ENCODE peak calls at places on chromosomes 1 and 21, in eight cellular contexts. One of them, this sample, is unnamed.

GRCh38 chr1:214022810-214023425 is 35.1 kb downstream of the PROX1 start:
- DNase-seq in B cell: no peak
- DNase-seq in cardiac muscle cell: no peak
- DNase-seq in mammary epithelial cell: peak; percentile 18
- DNase-seq in MM.1S: no peak
- DNase-seq in coronary artery: no peak
- DNase-seq in lower lobe of right lung: no peak
- DNase-seq in heart right ventricle: no peak
- DNase-seq in this sample: no peak

GRCh38 chr1:85611390-85611789 is 30.8 kb downstream of the CCN1 start:
- DNase-seq in mammary epithelial cell: peak; percentile 35
- DNase-seq in B cell: no peak
- DNase-seq in MM.1S: no peak
- DNase-seq in coronary artery: no peak
- DNase-seq in heart right ventricle: no peak
- DNase-seq in lower lobe of right lung: no peak
- DNase-seq in cardiac muscle cell: peak; percentile 85
- DNase-seq in this sample: no peak

GRCh38 chr1:66711420-66711819 is 40.8 kb upstream of the DYNLT5 start:
- DNase-seq in coronary artery: no peak
- DNase-seq in cardiac muscle cell: peak; percentile 30
- DNase-seq in lower lobe of right lung: no peak
- DNase-seq in heart right ventricle: no peak
- DNase-seq in B cell: no peak
- DNase-seq in mammary epithelial cell: no peak
- DNase-seq in MM.1S: no peak
- DNase-seq in this sample: no peak

GRCh38 chr1:8365661-8366362 is 47.9 kb downstream of the SLC45A1 start:
- DNase-seq in heart right ventricle: peak; percentile 13
- DNase-seq in mammary epithelial cell: no peak
- DNase-seq in B cell: no peak
- DNase-seq in lower lobe of right lung: no peak
- DNase-seq in MM.1S: no peak
- DNase-seq in coronary artery: no peak
- DNase-seq in cardiac muscle cell: no peak
- DNase-seq in this sample: no peak

GRCh38 chr1:44576456-44577150 is 97.7 kb downstream of the TMEM53 start:
- DNase-seq in cardiac muscle cell: peak; percentile 21
- DNase-seq in MM.1S: no peak
- DNase-seq in heart right ventricle: no peak
- DNase-seq in coronary artery: no peak
- DNase-seq in B cell: no peak
- DNase-seq in lower lobe of right lung: no peak
- DNase-seq in mammary epithelial cell: no peak
- DNase-seq in this sample: no peak

GRCh38 chr1:214933375-214933774 is 149.2 kb upstream of the KCNK2 start:
- DNase-seq in coronary artery: no peak
- DNase-seq in lower lobe of right lung: no peak
- DNase-seq in mammary epithelial cell: peak; percentile 20
- DNase-seq in MM.1S: no peak
- DNase-seq in B cell: no peak
- DNase-seq in heart right ventricle: no peak
- DNase-seq in cardiac muscle cell: no peak
- DNase-seq in this sample: no peak

GRCh38 chr1:231862611-231863010 is 236.0 kb downstream of the DISC1 start:
- DNase-seq in MM.1S: no peak
- DNase-seq in coronary artery: no peak
- DNase-seq in mammary epithelial cell: no peak
- DNase-seq in lower lobe of right lung: no peak
- DNase-seq in cardiac muscle cell: peak; percentile 19
- DNase-seq in B cell: no peak
- DNase-seq in heart right ventricle: no peak
- DNase-seq in this sample: no peak

GRCh38 chr1:39917825-39918224 is 16.1 kb upstream of the MYCL start:
- DNase-seq in coronary artery: no peak
- DNase-seq in lower lobe of right lung: no peak
- DNase-seq in mammary epithelial cell: no peak
- DNase-seq in cardiac muscle cell: no peak
- DNase-seq in heart right ventricle: no peak
- DNase-seq in MM.1S: no peak
- DNase-seq in B cell: no peak
- DNase-seq in this sample: no peak

GRCh38 chr1:167175901-167176300 is 44.8 kb upstream of the POU2F1 start:
- DNase-seq in lower lobe of right lung: no peak
- DNase-seq in B cell: no peak
- DNase-seq in mammary epithelial cell: peak; percentile 56
- DNase-seq in cardiac muscle cell: peak; percentile 10
- DNase-seq in MM.1S: no peak
- DNase-seq in coronary artery: no peak
- DNase-seq in heart right ventricle: no peak
- DNase-seq in this sample: no peak

GRCh38 chr1:167169642-167170041 is 51.0 kb upstream of the POU2F1 start:
- DNase-seq in mammary epithelial cell: peak; percentile 64
- DNase-seq in coronary artery: no peak
- DNase-seq in lower lobe of right lung: no peak
- DNase-seq in heart right ventricle: no peak
- DNase-seq in cardiac muscle cell: no peak
- DNase-seq in B cell: no peak
- DNase-seq in MM.1S: no peak
- DNase-seq in this sample: no peak

GRCh38 chr1:167168424-167168823 is 52.3 kb upstream of the POU2F1 start:
- DNase-seq in B cell: no peak
- DNase-seq in MM.1S: no peak
- DNase-seq in coronary artery: no peak
- DNase-seq in heart right ventricle: no peak
- DNase-seq in lower lobe of right lung: no peak
- DNase-seq in cardiac muscle cell: no peak
- DNase-seq in mammary epithelial cell: no peak
- DNase-seq in this sample: no peak

GRCh38 chr1:167173516-167174184 is 47.0 kb upstream of the POU2F1 start:
- DNase-seq in MM.1S: no peak
- DNase-seq in mammary epithelial cell: no peak
- DNase-seq in B cell: no peak
- DNase-seq in coronary artery: no peak
- DNase-seq in heart right ventricle: no peak
- DNase-seq in cardiac muscle cell: peak; percentile 28
- DNase-seq in lower lobe of right lung: no peak
- DNase-seq in this sample: no peak

GRCh38 chr1:167171286-167171929 is 49.3 kb upstream of the POU2F1 start:
- DNase-seq in heart right ventricle: no peak
- DNase-seq in MM.1S: no peak
- DNase-seq in coronary artery: no peak
- DNase-seq in B cell: no peak
- DNase-seq in mammary epithelial cell: peak; percentile 76
- DNase-seq in cardiac muscle cell: peak; percentile 19
- DNase-seq in lower lobe of right lung: no peak
- DNase-seq in this sample: no peak
- TF ChIP-seq CTCF in heart right ventricle: no peak
- TF ChIP-seq CTCF in MM.1S: no peak
- TF ChIP-seq CTCF in coronary artery: no peak
- TF ChIP-seq CTCF in B cell: no peak
- TF ChIP-seq CTCF in mammary epithelial cell: no peak
- TF ChIP-seq CTCF in cardiac muscle cell: no peak
- TF ChIP-seq CTCF in lower lobe of right lung: no peak
- TF ChIP-seq CTCF in this sample: no peak

GRCh38 chr1:15151871-15152270 is 1.7 kb upstream of the TMEM51 start:
- DNase-seq in heart right ventricle: no peak
- DNase-seq in lower lobe of right lung: no peak
- DNase-seq in mammary epithelial cell: no peak
- DNase-seq in MM.1S: no peak
- DNase-seq in B cell: no peak
- DNase-seq in cardiac muscle cell: no peak
- DNase-seq in coronary artery: no peak
- DNase-seq in this sample: no peak

GRCh38 chr1:15153184-15153841 is at the start of gene TMEM51:
- DNase-seq in coronary artery: no peak
- DNase-seq in heart right ventricle: peak; percentile 56
- DNase-seq in cardiac muscle cell: peak; percentile 75
- DNase-seq in MM.1S: peak; percentile 38
- DNase-seq in mammary epithelial cell: peak; percentile 83
- DNase-seq in lower lobe of right lung: peak; percentile 79
- DNase-seq in B cell: no peak
- DNase-seq in this sample: peak; percentile 87

GRCh38 chr1:15151377-15151806 is 2.2 kb upstream of the TMEM51 start:
- DNase-seq in MM.1S: no peak
- DNase-seq in cardiac muscle cell: no peak
- DNase-seq in lower lobe of right lung: no peak
- DNase-seq in heart right ventricle: no peak
- DNase-seq in mammary epithelial cell: no peak
- DNase-seq in B cell: no peak
- DNase-seq in coronary artery: no peak
- DNase-seq in this sample: no peak

GRCh38 chr1:15153842-15154479 is 414 bp downstream of the TMEM51 start:
- DNase-seq in mammary epithelial cell: peak; percentile 63
- DNase-seq in heart right ventricle: peak; percentile 48
- DNase-seq in cardiac muscle cell: peak; percentile 66
- DNase-seq in B cell: no peak
- DNase-seq in lower lobe of right lung: peak; percentile 75
- DNase-seq in coronary artery: no peak
- DNase-seq in MM.1S: peak; percentile 52
- DNase-seq in this sample: peak; percentile 80

DNA sequence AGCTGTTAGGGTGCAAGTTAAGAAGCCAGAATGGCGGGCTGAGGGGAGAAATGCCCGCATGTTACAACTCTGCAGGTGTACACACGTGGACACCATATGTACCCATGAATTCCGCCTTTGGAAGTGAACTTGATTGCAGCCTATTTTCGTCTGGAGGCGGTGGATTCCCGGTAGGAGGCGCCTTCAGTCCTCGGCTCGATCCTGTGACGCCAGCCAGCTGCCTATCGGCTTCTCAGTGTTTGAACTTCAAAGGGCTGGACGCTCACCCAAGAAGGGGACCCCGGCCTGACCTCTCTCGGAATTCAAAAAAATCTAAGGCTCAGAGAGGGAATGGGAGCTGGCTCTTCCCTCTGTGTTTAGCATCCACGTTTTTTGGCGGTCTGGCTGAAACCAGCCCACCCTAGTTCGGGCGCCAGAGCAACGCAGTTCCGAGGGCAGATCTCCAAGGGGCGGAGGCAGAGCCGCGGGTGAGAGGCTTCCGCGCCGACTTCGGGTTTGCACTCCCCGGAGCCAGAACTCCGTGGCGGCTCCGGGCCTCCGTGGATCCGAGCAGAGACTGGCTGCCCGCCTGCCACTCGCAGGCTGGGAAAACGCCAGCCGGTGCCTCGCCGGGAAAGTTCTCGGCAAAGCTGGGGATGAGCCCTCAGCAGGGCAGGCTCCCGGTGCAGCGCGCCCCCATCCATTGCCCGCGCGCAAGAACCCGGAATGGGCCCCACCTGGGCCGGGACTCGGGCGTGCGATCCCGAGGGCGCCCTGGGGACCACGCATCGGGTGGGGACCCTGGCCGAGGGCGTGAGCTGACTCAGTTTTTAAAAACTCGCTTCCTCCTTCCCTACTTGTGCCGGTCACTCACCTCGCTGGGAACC is 996 bp upstream of the TMEM51 start:
- DNase-seq in mammary epithelial cell: peak; percentile 89
- DNase-seq in lower lobe of right lung: peak; percentile 89
- DNase-seq in MM.1S: peak; percentile 54
- DNase-seq in B cell: no peak
- DNase-seq in coronary artery: peak; percentile 92
- DNase-seq in cardiac muscle cell: peak; percentile 91
- DNase-seq in heart right ventricle: peak; percentile 83
- DNase-seq in this sample: peak; percentile 82
- TF ChIP-seq CTCF in mammary epithelial cell: peak; percentile 82
- TF ChIP-seq CTCF in lower lobe of right lung: peak; percentile 65
- TF ChIP-seq CTCF in MM.1S: peak; percentile 54
- TF ChIP-seq CTCF in B cell: no peak
- TF ChIP-seq CTCF in coronary artery: peak; percentile 63
- TF ChIP-seq CTCF in cardiac muscle cell: peak; percentile 78
- TF ChIP-seq CTCF in heart right ventricle: peak; percentile 62
- TF ChIP-seq CTCF in this sample: peak; percentile 73

GRCh38 chr21:42373181-42373907 is 7.0 kb upstream of the TFF1 start:
- DNase-seq in mammary epithelial cell: no peak
- DNase-seq in MM.1S: no peak
- DNase-seq in B cell: no peak
- DNase-seq in cardiac muscle cell: no peak
- DNase-seq in heart right ventricle: no peak
- DNase-seq in coronary artery: no peak
- DNase-seq in lower lobe of right lung: no peak
- DNase-seq in this sample: no peak

GRCh38 chr21:42370894-42371654 is 4.7 kb upstream of the TFF1 start:
- DNase-seq in lower lobe of right lung: no peak
- DNase-seq in mammary epithelial cell: no peak
- DNase-seq in MM.1S: no peak
- DNase-seq in B cell: no peak
- DNase-seq in cardiac muscle cell: no peak
- DNase-seq in heart right ventricle: no peak
- DNase-seq in coronary artery: no peak
- DNase-seq in this sample: no peak

GRCh38 chr21:42366292-42367010 is at the start of gene TFF1:
- DNase-seq in B cell: no peak
- DNase-seq in lower lobe of right lung: no peak
- DNase-seq in heart right ventricle: no peak
- DNase-seq in mammary epithelial cell: no peak
- DNase-seq in cardiac muscle cell: no peak
- DNase-seq in MM.1S: no peak
- DNase-seq in coronary artery: no peak
- DNase-seq in this sample: no peak

GRCh38 chr21:42367379-42368165 is 1.2 kb upstream of the TFF1 start:
- DNase-seq in cardiac muscle cell: no peak
- DNase-seq in heart right ventricle: no peak
- DNase-seq in B cell: no peak
- DNase-seq in mammary epithelial cell: no peak
- DNase-seq in lower lobe of right lung: no peak
- DNase-seq in MM.1S: no peak
- DNase-seq in coronary artery: no peak
- DNase-seq in this sample: no peak

DNA sequence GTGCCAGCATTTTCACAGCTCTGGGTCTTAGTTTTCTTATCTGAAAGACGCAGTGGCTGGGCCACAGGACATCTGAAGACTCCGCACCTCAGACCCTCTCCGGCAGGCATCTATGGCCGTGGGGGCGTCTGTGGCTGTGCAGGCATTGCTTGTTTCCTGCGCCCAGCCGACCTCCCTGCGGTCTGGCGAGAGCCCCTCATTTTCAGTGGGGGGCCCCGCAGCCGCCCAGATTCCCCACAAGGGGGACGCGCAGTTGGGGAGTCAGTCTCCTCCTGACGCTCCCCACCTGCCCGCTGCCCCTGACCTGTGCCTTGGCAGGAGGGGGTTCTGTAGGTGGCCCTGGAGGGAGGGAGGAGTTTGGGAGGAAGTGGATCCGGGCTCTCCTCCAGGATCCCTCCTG is 3.5 kb upstream of the TFF1 start:
- DNase-seq in B cell: no peak
- DNase-seq in MM.1S: no peak
- DNase-seq in lower lobe of right lung: no peak
- DNase-seq in coronary artery: no peak
- DNase-seq in cardiac muscle cell: no peak
- DNase-seq in heart right ventricle: no peak
- DNase-seq in mammary epithelial cell: no peak
- DNase-seq in this sample: no peak
- TF ChIP-seq CTCF in B cell: no peak
- TF ChIP-seq CTCF in MM.1S: no peak
- TF ChIP-seq CTCF in lower lobe of right lung: no peak
- TF ChIP-seq CTCF in coronary artery: no peak
- TF ChIP-seq CTCF in cardiac muscle cell: no peak
- TF ChIP-seq CTCF in heart right ventricle: no peak
- TF ChIP-seq CTCF in mammary epithelial cell: no peak
- TF ChIP-seq CTCF in this sample: peak; percentile 38

GRCh38 chr1:201544710-201545109 is 5.8 kb downstream of the NAV1 start:
- DNase-seq in coronary artery: no peak
- DNase-seq in cardiac muscle cell: no peak
- DNase-seq in B cell: no peak
- DNase-seq in mammary epithelial cell: no peak
- DNase-seq in MM.1S: no peak
- DNase-seq in heart right ventricle: no peak
- DNase-seq in lower lobe of right lung: no peak
- DNase-seq in this sample: no peak

GRCh38 chr1:201540846-201541735 is 2.2 kb downstream of the NAV1 start:
- DNase-seq in mammary epithelial cell: no peak
- DNase-seq in lower lobe of right lung: no peak
- DNase-seq in MM.1S: no peak
- DNase-seq in heart right ventricle: no peak
- DNase-seq in coronary artery: no peak
- DNase-seq in cardiac muscle cell: no peak
- DNase-seq in B cell: no peak
- DNase-seq in this sample: no peak

GRCh38 chr1:201542166-201543045 is 3.5 kb downstream of the NAV1 start:
- DNase-seq in heart right ventricle: no peak
- DNase-seq in mammary epithelial cell: no peak
- DNase-seq in lower lobe of right lung: no peak
- DNase-seq in MM.1S: no peak
- DNase-seq in B cell: no peak
- DNase-seq in coronary artery: no peak
- DNase-seq in cardiac muscle cell: peak; percentile 70
- DNase-seq in this sample: no peak

GRCh38 chr1:201543871-201544521 is 5.1 kb downstream of the NAV1 start:
- DNase-seq in MM.1S: no peak
- DNase-seq in heart right ventricle: no peak
- DNase-seq in lower lobe of right lung: no peak
- DNase-seq in cardiac muscle cell: no peak
- DNase-seq in B cell: no peak
- DNase-seq in mammary epithelial cell: no peak
- DNase-seq in coronary artery: no peak
- DNase-seq in this sample: no peak

GRCh38 chr1:201546093-201546492 is 7.2 kb downstream of the NAV1 start:
- DNase-seq in lower lobe of right lung: no peak
- DNase-seq in B cell: no peak
- DNase-seq in heart right ventricle: no peak
- DNase-seq in coronary artery: no peak
- DNase-seq in MM.1S: no peak
- DNase-seq in mammary epithelial cell: no peak
- DNase-seq in cardiac muscle cell: no peak
- DNase-seq in this sample: no peak
- TF ChIP-seq CTCF in lower lobe of right lung: no peak
- TF ChIP-seq CTCF in B cell: no peak
- TF ChIP-seq CTCF in heart right ventricle: no peak
- TF ChIP-seq CTCF in coronary artery: no peak
- TF ChIP-seq CTCF in MM.1S: no peak
- TF ChIP-seq CTCF in mammary epithelial cell: no peak
- TF ChIP-seq CTCF in cardiac muscle cell: no peak
- TF ChIP-seq CTCF in this sample: peak; percentile 12

This sample was measured in type B pancreatic cell.